ENCODE peak calls at places on chromosomes 6 and 20, in six cellular contexts. W is tibial artery, U is NAMALWA, T is mucosa of descending colon, E is T-cell, I is kidney glomerular epithelial cell. C is an unnamed sample.

GRCh38 chr20:57566803-57567459 is 6.0 kb downstream of the PCK1 start:
- DNase-seq in W (no peak), I (no peak), E (no peak), U (no peak), T (no peak), C (no peak)

GRCh38 chr20:36446557-36446956 is 94.8 kb upstream of the MYL9 start:
- DNase-seq in E (no peak), I (no peak), U (no peak), W (no peak), T (no peak), C (no peak)

GRCh38 chr6:100203391-100203790 is 209.4 kb upstream of the MCHR2 start:
- DNase-seq in I (peak; percentile 61), U (no peak), W (no peak), T (no peak), E (no peak), C (peak; percentile 61)

GRCh38 chr6:21914121-21914973 is 320.8 kb downstream of the SOX4 start:
- DNase-seq in E (peak; percentile 19), U (no peak), T (peak; percentile 55), W (no peak), I (peak; percentile 53), C (no peak)

GRCh38 chr6:35552285-35552917 is 39.7 kb upstream of the TULP1 start:
- DNase-seq in T (no peak), W (no peak), U (peak; percentile 73), E (peak; percentile 50), I (no peak), C (peak; percentile 74)

GRCh38 chr6:164377348-164377747 is 932.1 kb downstream of the C6orf118 start:
- DNase-seq in U (no peak), E (no peak), T (no peak), W (no peak), I (no peak), C (no peak)

GRCh38 chr20:51121901-51122412 is 99.0 kb upstream of the KCNG1 start:
- DNase-seq in U (no peak), W (no peak), I (no peak), E (no peak), T (no peak), C (no peak)

GRCh38 chr6:116090251-116090650 is 10.4 kb upstream of the NT5DC1 start:
- DNase-seq in I (no peak), U (no peak), W (no peak), E (no peak), T (no peak), C (no peak)

GRCh38 chr6:6591778-6592388 is 3.4 kb downstream of the LY86 start:
- DNase-seq in W (no peak), E (no peak), U (peak; percentile 84), I (no peak), T (no peak), C (peak; percentile 98)

GRCh38 chr6:43171284-43172126 is 436 bp downstream of the SRF start:
- DNase-seq in T (peak; percentile 65), W (no peak), I (no peak), E (peak; percentile 28), U (no peak), C (no peak)

GRCh38 chr6:18507561-18507960 is 120.4 kb downstream of the RNF144B start:
- DNase-seq in E (no peak), U (no peak), T (no peak), I (no peak), W (no peak), C (no peak)

GRCh38 chr20:16898433-16898832 is 150.3 kb downstream of the OTOR start:
- DNase-seq in T (no peak), E (no peak), U (no peak), I (no peak), W (no peak), C (no peak)

GRCh38 chr20:4519530-4519929 is 202.2 kb upstream of the PRND start:
- DNase-seq in U (peak; percentile 23), T (no peak), E (no peak), W (no peak), I (no peak), C (peak; percentile 46)

GRCh38 chr20:33673411-33674293 is 576 bp downstream of the NECAB3 start:
- DNase-seq in E (no peak), U (no peak), W (peak; percentile 72), T (no peak), I (no peak), C (peak; percentile 31)

GRCh38 chr6:24874776-24875175 is 61.0 kb downstream of the RIPOR2 start:
- DNase-seq in U (no peak), T (no peak), W (no peak), I (no peak), E (no peak), C (no peak)

GRCh38 chr6:26254666-26255176 is 110.3 kb upstream of the BTN3A2 start:
- DNase-seq in E (no peak), T (no peak), U (no peak), I (no peak), W (no peak), C (peak; percentile 46)

GRCh38 chr6:131948692-131949614 is 2.2 kb downstream of the CCN2 start:
- DNase-seq in I (peak; percentile 92), T (no peak), U (no peak), E (no peak), W (peak; percentile 70), C (no peak)

GRCh38 chr6:50185006-50185405 is 135.3 kb upstream of the DEFB112 start:
- DNase-seq in U (peak; percentile 32), E (no peak), I (no peak), T (no peak), W (no peak), C (peak; percentile 47)

GRCh38 chr6:30885481-30885998 is 1.2 kb downstream of the DDR1 start:
- DNase-seq in W (peak; percentile 62), T (no peak), E (no peak), U (peak; percentile 22), I (no peak), C (no peak)

GRCh38 chr6:116389357-116389756 is 18.6 kb downstream of the DSE start:
- DNase-seq in E (no peak), U (no peak), T (no peak), W (no peak), I (no peak), C (no peak)

GRCh38 chr20:25237610-25238318 is 10.1 kb upstream of the PYGB start:
- DNase-seq in U (no peak), E (no peak), W (peak; percentile 92), T (no peak), I (peak; percentile 99), C (peak; percentile 96)

GRCh38 chr6:5394280-5394679 is 133.0 kb downstream of the FARS2 start:
- DNase-seq in E (no peak), T (no peak), U (no peak), W (no peak), I (no peak), C (no peak)

GRCh38 chr6:132132420-132132819 is 181.2 kb upstream of the CCN2 start:
- DNase-seq in I (peak; percentile 60), E (no peak), U (no peak), W (no peak), T (no peak), C (no peak)

GRCh38 chr20:21214431-21214830 is 88.5 kb downstream of the KIZ start:
- DNase-seq in T (no peak), E (no peak), U (no peak), W (no peak), I (no peak), C (no peak)

GRCh38 chr20:38272398-38272797 is 11.9 kb upstream of the KIAA1755 start:
- DNase-seq in I (no peak), U (no peak), W (peak; percentile 58), T (no peak), E (no peak), C (no peak)

C was measured in NB4.